ENCODE peak calls at places on chromosome 14, in five cellular contexts. D, H, N, G and W are unnamed samples.

GRCh38 chr14:104504172-104504735 is 75.3 kb upstream of the C14orf180 start:
- DNase-seq in D (no peak), H (no peak), N (no peak), G (no peak), W (no peak)

GRCh38 chr14:56996721-56997399 is 186.6 kb upstream of the OTX2 start:
- DNase-seq in D (no peak), H (no peak), N (no peak), G (no peak), W (no peak)

GRCh38 chr14:105710119-105711057 is 184.0 kb downstream of the TMEM121 start:
- DNase-seq in D (no peak), H (no peak), N (no peak), G (no peak), W (no peak)

GRCh38 chr14:59688224-59689170 is 111.9 kb upstream of the CCDC175 start:
- DNase-seq in D (peak; percentile 49), H (peak; percentile 44), N (peak; percentile 75), G (peak; percentile 89), W (no peak)

GRCh38 chr14:106501898-106502297 is 975.5 kb downstream of the TMEM121 start:
- DNase-seq in D (no peak), H (no peak), N (no peak), G (no peak), W (no peak)

GRCh38 chr14:52706724-52707706 is at the start of gene PSMC6:
- DNase-seq in D (peak; percentile 62), H (peak; percentile 96), N (peak; percentile 93), G (peak; percentile 93), W (peak; percentile 96)

GRCh38 chr14:44795725-44796124 is 166.0 kb downstream of the KLHL28 start:
- DNase-seq in D (no peak), H (no peak), N (no peak), G (no peak), W (no peak)

GRCh38 chr14:69827560-69827959 is 30.5 kb upstream of the SLC10A1 start:
- DNase-seq in D (no peak), H (no peak), N (no peak), G (no peak), W (no peak)

GRCh38 chr14:67461341-67461985 is 27.1 kb downstream of the TMEM229B start:
- DNase-seq in D (no peak), H (no peak), N (peak; percentile 42), G (peak; percentile 74), W (peak; percentile 30)

GRCh38 chr14:102517412-102518062 is 8.0 kb upstream of the ANKRD9 start:
- DNase-seq in D (no peak), H (no peak), N (no peak), G (no peak), W (no peak)

GRCh38 chr14:101193126-101193844 is 289.8 kb upstream of the RTL1 start:
- DNase-seq in D (no peak), H (peak; percentile 20), N (no peak), G (no peak), W (no peak)

GRCh38 chr14:46250113-46250703 is 401.4 kb downstream of the RPL10L start:
- DNase-seq in D (peak; percentile 1), H (no peak), N (peak; percentile 24), G (peak; percentile 48), W (no peak)

GRCh38 chr14:89304972-89305703 is 111.9 kb downstream of the FOXN3 start:
- DNase-seq in D (peak; percentile 60), H (no peak), N (peak; percentile 85), G (peak; percentile 75), W (no peak)

GRCh38 chr14:68580676-68581075 is 212.2 kb downstream of the ZFP36L1 start:
- DNase-seq in D (no peak), H (no peak), N (no peak), G (no peak), W (no peak)

GRCh38 chr14:85483037-85483436 is 46.9 kb upstream of the FLRT2 start:
- DNase-seq in D (no peak), H (no peak), N (peak; percentile 69), G (peak; percentile 19), W (no peak)

GRCh38 chr14:100738704-100739131 is 12.0 kb downstream of the DLK1 start:
- DNase-seq in D (no peak), H (no peak), N (no peak), G (no peak), W (no peak)

GRCh38 chr14:39016733-39017095 is 86.3 kb downstream of the SEC23A start:
- DNase-seq in D (no peak), H (no peak), N (no peak), G (no peak), W (no peak)

GRCh38 chr14:50573862-50574261 is 13.9 kb downstream of the ATL1 start:
- DNase-seq in D (no peak), H (no peak), N (no peak), G (no peak), W (no peak)

GRCh38 chr14:61319086-61319485 is 2.3 kb upstream of the PRKCH start:
- DNase-seq in D (no peak), H (no peak), N (no peak), G (no peak), W (no peak)

GRCh38 chr14:21095430-21096205 is 2.8 kb downstream of the ZNF219 start:
- DNase-seq in D (no peak), H (no peak), N (peak; percentile 25), G (peak; percentile 22), W (no peak)

GRCh38 chr14:21093018-21093417 is 5.4 kb downstream of the ZNF219 start:
- DNase-seq in D (no peak), H (no peak), N (no peak), G (no peak), W (no peak)

GRCh38 chr14:21091784-21092146 is 6.7 kb downstream of the ZNF219 start:
- DNase-seq in D (no peak), H (no peak), N (no peak), G (no peak), W (no peak)

GRCh38 chr14:21092147-21093011 is 6.1 kb downstream of the ZNF219 start:
- DNase-seq in D (peak; percentile 49), H (peak; percentile 90), N (peak; percentile 82), G (peak; percentile 82), W (peak; percentile 90)

GRCh38 chr14:21093769-21094681 is 4.4 kb downstream of the ZNF219 start:
- DNase-seq in D (no peak), H (no peak), N (peak; percentile 16), G (no peak), W (no peak)
- TF ChIP-seq CTCF in D (peak; percentile 50), H (no peak), N (peak; percentile 43), G (peak; percentile 55), W (no peak)

GRCh38 chr14:74571901-74572828 is 39.9 kb downstream of the LTBP2 start:
- DNase-seq in D (peak; percentile 95), H (no peak), N (peak; percentile 98), G (peak; percentile 99), W (no peak)
- H3K4me3 ChIP-seq in D (peak overlapping the region; percentile 5), H (no peak overlapping the region), N (no peak overlapping the region), G (peak overlapping the region; percentile 33), W (no peak overlapping the region)

GRCh38 chr14:96568646-96569045 is 66.5 kb downstream of the PAPOLA start:
- DNase-seq in D (no peak), H (no peak), N (no peak), G (no peak), W (no peak)

GRCh38 chr14:96559571-96559970 is 57.4 kb downstream of the PAPOLA start:
- DNase-seq in D (no peak), H (no peak), N (no peak), G (no peak), W (no peak)

GRCh38 chr14:96565811-96566210 is 63.6 kb downstream of the PAPOLA start:
- DNase-seq in D (no peak), H (no peak), N (no peak), G (no peak), W (no peak)

GRCh38 chr14:96567289-96567899 is 65.2 kb downstream of the PAPOLA start:
- DNase-seq in D (peak; percentile 19), H (no peak), N (peak; percentile 65), G (peak; percentile 66), W (no peak)

GRCh38 chr14:96564389-96564788 is 62.2 kb downstream of the PAPOLA start:
- DNase-seq in D (no peak), H (no peak), N (peak; percentile 21), G (peak; percentile 34), W (no peak)
- TF ChIP-seq CTCF in D (no peak), H (no peak), N (peak; percentile 16), G (peak; percentile 34), W (no peak)

GRCh38 chr14:71460091-71460490 is 472.1 kb upstream of the RGS6 start:
- DNase-seq in D (no peak), H (no peak), N (no peak), G (no peak), W (no peak)
- H3K4me3 ChIP-seq in D (no peak overlapping the region), H (no peak overlapping the region), N (no peak overlapping the region), G (no peak overlapping the region), W (no peak overlapping the region)

DNA sequence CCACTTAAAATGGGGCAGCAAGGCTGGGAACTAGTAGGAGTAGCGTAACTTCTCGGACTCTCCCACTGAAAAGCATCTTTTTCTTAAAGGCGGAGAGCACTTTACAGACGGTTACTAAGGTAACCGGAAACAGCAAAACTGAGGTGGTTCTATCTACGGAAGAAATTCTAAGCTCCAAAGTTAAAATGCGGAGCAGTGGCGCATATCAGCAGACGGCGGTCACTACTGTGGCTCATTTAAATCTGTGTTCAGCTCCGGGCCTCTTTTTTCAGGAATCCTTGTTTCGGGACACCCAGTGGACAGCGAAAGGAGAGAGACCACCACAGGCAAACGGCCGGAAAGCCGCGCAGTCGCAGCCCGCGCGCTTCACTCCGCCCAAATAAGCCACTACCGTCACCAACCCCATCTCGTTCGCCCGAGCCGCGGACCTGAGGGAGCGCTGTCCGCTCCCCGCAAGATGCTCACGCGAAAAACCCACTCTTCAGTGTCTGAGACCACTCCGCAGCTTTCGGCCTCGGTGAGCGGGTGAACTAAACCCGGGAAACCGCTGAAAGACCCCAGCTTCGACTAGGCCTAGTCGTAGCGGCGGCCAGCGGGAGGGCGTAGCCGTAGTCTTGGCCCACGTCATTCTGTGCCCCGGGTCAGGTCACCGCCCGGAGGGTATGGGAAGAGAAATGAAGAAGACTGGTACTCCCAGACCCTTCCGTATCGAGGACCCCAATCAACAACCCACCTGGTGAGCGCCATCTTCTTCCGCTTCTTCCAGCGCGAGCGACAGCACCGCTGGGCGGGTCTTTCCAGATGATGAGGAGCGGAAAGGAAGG is at the start of gene SNW1:
- DNase-seq in D (peak; percentile 87), H (peak; percentile 93), N (peak; percentile 95), G (peak; percentile 73), W (peak; percentile 88)
- TF ChIP-seq CTCF in D (no peak), H (no peak), N (no peak), G (no peak), W (no peak)

GRCh38 chr14:53881921-53882320 is 74.7 kb downstream of the BMP4 start:
- DNase-seq in D (no peak), H (no peak), N (no peak), G (no peak), W (no peak)
- H3K4me3 ChIP-seq in D (no peak overlapping the region), H (no peak overlapping the region), N (no peak overlapping the region), G (no peak overlapping the region), W (no peak overlapping the region)

GRCh38 chr14:92551066-92551841 is 37.7 kb downstream of the RIN3 start:
- DNase-seq in D (no peak), H (no peak), N (no peak), G (no peak), W (no peak)
- TF ChIP-seq CTCF in D (peak; percentile 4), H (no peak), N (no peak), G (no peak), W (no peak)